ENCODE peak calls at places on chromosome 3, in ten cellular contexts. R is neural crest cell, H is RWPE2, C is HuH-7.5, D is neuronal stem cell, N is heart right ventricle, O is T-cell, B is A172, I is amygdala, Y is NCI-H1417. K is an unnamed sample.

GRCh38 chr3:37668831-37669610 is 192.7 kb upstream of the CTDSPL start:
- DNase-seq in O (no peak), Y (peak; percentile 2), C (no peak), B (no peak), I (no peak), N (peak; percentile 50), H (no peak), D (no peak), R (no peak), K (no peak)

GRCh38 chr3:191236635-191237034 is 37.6 kb downstream of the OSTN start:
- DNase-seq in Y (no peak), N (no peak), I (no peak), C (no peak), D (no peak), O (no peak), H (no peak), B (no peak), R (no peak), K (no peak)

GRCh38 chr3:195095035-195095703 is 175.8 kb downstream of the XXYLT1 start:
- DNase-seq in Y (no peak), C (no peak), D (no peak), B (no peak), H (no peak), N (peak; percentile 8), I (no peak), O (no peak), R (no peak), K (peak; percentile 67)

GRCh38 chr3:187913617-187914033 is 168.4 kb upstream of the BCL6 start:
- DNase-seq in Y (no peak), N (no peak), D (no peak), C (no peak), O (no peak), B (peak; percentile 12), H (no peak), R (no peak), I (no peak), K (no peak)

GRCh38 chr3:126360714-126361060 is 3.5 kb upstream of the KLF15 start:
- DNase-seq in C (no peak), B (no peak), N (no peak), I (no peak), H (no peak), R (no peak), Y (no peak), D (no peak), O (no peak), K (no peak)

GRCh38 chr3:132654190-132654589 is 5.4 kb downstream of the ACAD11 start:
- DNase-seq in I (no peak), R (no peak), N (no peak), D (no peak), O (no peak), Y (peak; percentile 93), B (no peak), H (no peak), C (no peak), K (no peak)

GRCh38 chr3:99545941-99546580 is 92.3 kb upstream of the COL8A1 start:
- DNase-seq in C (no peak), N (no peak), D (no peak), O (no peak), I (no peak), Y (no peak), H (no peak), B (peak; percentile 25), R (no peak), K (no peak)

GRCh38 chr3:144160627-144161026 is 189.0 kb downstream of the DIPK2A start:
- DNase-seq in R (no peak), N (no peak), I (no peak), H (no peak), D (no peak), O (no peak), C (no peak), B (no peak), Y (no peak), K (no peak)

GRCh38 chr3:42982645-42983412 is 3.7 kb downstream of the GASK1A start:
- DNase-seq in B (no peak), C (no peak), H (no peak), N (no peak), I (no peak), Y (no peak), R (no peak), D (no peak), O (no peak), K (no peak)

GRCh38 chr3:176954517-176954916 is 242.8 kb downstream of the TBL1XR1 start:
- DNase-seq in I (no peak), Y (peak; percentile 38), O (no peak), B (no peak), N (no peak), R (no peak), H (no peak), D (no peak), C (no peak), K (no peak)

GRCh38 chr3:42256135-42256819 is 9.7 kb downstream of the CCK start:
- DNase-seq in N (no peak), O (no peak), Y (no peak), D (no peak), B (peak; percentile 67), H (no peak), R (no peak), C (no peak), I (no peak), K (no peak)

GRCh38 chr3:12049675-12050074 is 45.5 kb downstream of the SYN2 start:
- DNase-seq in H (no peak), C (no peak), Y (no peak), B (peak; percentile 19), O (no peak), D (no peak), R (no peak), I (no peak), N (no peak), K (peak; percentile 3)

GRCh38 chr3:64932666-64933342 is 245.0 kb upstream of the ADAMTS9 start:
- DNase-seq in B (no peak), C (no peak), R (no peak), D (no peak), Y (no peak), H (no peak), N (no peak), I (no peak), O (no peak), K (no peak)

GRCh38 chr3:13229291-13229949 is 156.2 kb upstream of the IQSEC1 start:
- DNase-seq in B (no peak), H (no peak), R (no peak), N (no peak), D (no peak), C (peak; percentile 94), Y (no peak), I (no peak), O (no peak), K (peak; percentile 33)